ENCODE peak calls at places on chromosomes 11 and 22, in ten cellular contexts. One of them, this sample, is unnamed. For H3K36me3, the result is how much of the 10 kb centered on the place peaks cover.

GRCh38 chr11:68313574-68314202 is 1.3 kb downstream of the LRP5 start:
- DNase-seq in mammary epithelial cell: peak
- DNase-seq in colonic mucosa: no peak
- DNase-seq in endothelial cell of umbilical vein: peak
- DNase-seq in kidney: no peak
- DNase-seq in HCT116: no peak
- DNase-seq in fibroblast of lung: peak
- DNase-seq in neural progenitor cell: peak
- DNase-seq in H1: no peak
- DNase-seq in MM.1S: no peak
- DNase-seq in this sample: peak

GRCh38 chr11:28529046-28529445 is 420.9 kb downstream of the METTL15 start:
- DNase-seq in mammary epithelial cell: no peak
- DNase-seq in colonic mucosa: no peak
- DNase-seq in endothelial cell of umbilical vein: no peak
- DNase-seq in kidney: no peak
- DNase-seq in HCT116: no peak
- DNase-seq in fibroblast of lung: peak
- DNase-seq in neural progenitor cell: no peak
- DNase-seq in H1: no peak
- DNase-seq in MM.1S: no peak
- DNase-seq in this sample: no peak

GRCh38 chr22:46537946-46538815 is 761 bp upstream of the CELSR1 start:
- DNase-seq in mammary epithelial cell: peak
- DNase-seq in colonic mucosa: no peak
- DNase-seq in endothelial cell of umbilical vein: no peak
- DNase-seq in kidney: peak
- DNase-seq in HCT116: no peak
- DNase-seq in fibroblast of lung: peak
- DNase-seq in neural progenitor cell: peak
- DNase-seq in H1: peak
- DNase-seq in MM.1S: no peak
- DNase-seq in this sample: peak

GRCh38 chr22:24429411-24430365 is 2.3 kb downstream of the ADORA2A start:
- DNase-seq in mammary epithelial cell: peak
- DNase-seq in colonic mucosa: no peak
- DNase-seq in endothelial cell of umbilical vein: peak
- DNase-seq in kidney: peak
- DNase-seq in HCT116: no peak
- DNase-seq in fibroblast of lung: no peak
- DNase-seq in neural progenitor cell: no peak
- DNase-seq in H1: no peak
- DNase-seq in MM.1S: peak
- DNase-seq in this sample: peak

GRCh38 chr11:123255909-123256308 is 60.9 kb upstream of the CLMP start:
- DNase-seq in mammary epithelial cell: no peak
- DNase-seq in colonic mucosa: no peak
- DNase-seq in endothelial cell of umbilical vein: no peak
- DNase-seq in kidney: no peak
- DNase-seq in HCT116: no peak
- DNase-seq in fibroblast of lung: peak
- DNase-seq in neural progenitor cell: peak
- DNase-seq in H1: peak
- DNase-seq in MM.1S: no peak
- DNase-seq in this sample: no peak

GRCh38 chr22:23222875-23223565 is 42.7 kb downstream of the BCR start:
- DNase-seq in mammary epithelial cell: no peak
- DNase-seq in colonic mucosa: no peak
- DNase-seq in endothelial cell of umbilical vein: no peak
- DNase-seq in kidney: no peak
- DNase-seq in HCT116: no peak
- DNase-seq in fibroblast of lung: no peak
- DNase-seq in neural progenitor cell: no peak
- DNase-seq in H1: no peak
- DNase-seq in MM.1S: no peak
- DNase-seq in this sample: no peak

GRCh38 chr11:86181379-86181778 is 63.2 kb upstream of the EED start:
- DNase-seq in mammary epithelial cell: no peak
- DNase-seq in colonic mucosa: no peak
- DNase-seq in endothelial cell of umbilical vein: no peak
- DNase-seq in kidney: no peak
- DNase-seq in HCT116: no peak
- DNase-seq in fibroblast of lung: no peak
- DNase-seq in neural progenitor cell: no peak
- DNase-seq in H1: no peak
- DNase-seq in MM.1S: no peak
- DNase-seq in this sample: no peak

GRCh38 chr22:45869448-45869847 is 107.5 kb downstream of the WNT7B start:
- DNase-seq in mammary epithelial cell: no peak
- DNase-seq in colonic mucosa: no peak
- DNase-seq in endothelial cell of umbilical vein: no peak
- DNase-seq in kidney: no peak
- DNase-seq in HCT116: no peak
- DNase-seq in fibroblast of lung: no peak
- DNase-seq in neural progenitor cell: no peak
- DNase-seq in H1: no peak
- DNase-seq in MM.1S: no peak
- DNase-seq in this sample: no peak

GRCh38 chr11:34161812-34162506 is 56.5 kb downstream of the NAT10 start:
- DNase-seq in mammary epithelial cell: peak
- DNase-seq in colonic mucosa: no peak
- DNase-seq in endothelial cell of umbilical vein: no peak
- DNase-seq in kidney: no peak
- DNase-seq in HCT116: no peak
- DNase-seq in fibroblast of lung: no peak
- DNase-seq in neural progenitor cell: no peak
- DNase-seq in H1: no peak
- DNase-seq in MM.1S: no peak
- DNase-seq in this sample: peak

GRCh38 chr11:27525824-27526516 is 19.4 kb upstream of the LIN7C start:
- DNase-seq in mammary epithelial cell: no peak
- DNase-seq in colonic mucosa: no peak
- DNase-seq in endothelial cell of umbilical vein: no peak
- DNase-seq in kidney: no peak
- DNase-seq in HCT116: no peak
- DNase-seq in fibroblast of lung: no peak
- DNase-seq in neural progenitor cell: no peak
- DNase-seq in H1: no peak
- DNase-seq in MM.1S: no peak
- DNase-seq in this sample: no peak

GRCh38 chr11:132078230-132078629 is 707.8 kb downstream of the NTM start:
- DNase-seq in mammary epithelial cell: no peak
- DNase-seq in colonic mucosa: no peak
- DNase-seq in endothelial cell of umbilical vein: no peak
- DNase-seq in kidney: no peak
- DNase-seq in HCT116: no peak
- DNase-seq in fibroblast of lung: no peak
- DNase-seq in neural progenitor cell: no peak
- DNase-seq in H1: no peak
- DNase-seq in MM.1S: no peak
- DNase-seq in this sample: no peak

GRCh38 chr11:34358666-34359547 is 1.1 kb upstream of the ABTB2 start:
- DNase-seq in mammary epithelial cell: peak
- DNase-seq in colonic mucosa: peak
- DNase-seq in endothelial cell of umbilical vein: peak
- DNase-seq in kidney: peak
- DNase-seq in HCT116: peak
- DNase-seq in fibroblast of lung: peak
- DNase-seq in neural progenitor cell: peak
- DNase-seq in H1: peak
- DNase-seq in MM.1S: peak
- DNase-seq in this sample: peak

GRCh38 chr11:92225563-92226308 is 1.1 kb downstream of the FAT3 start:
- DNase-seq in mammary epithelial cell: peak
- DNase-seq in colonic mucosa: peak
- DNase-seq in endothelial cell of umbilical vein: no peak
- DNase-seq in kidney: peak
- DNase-seq in HCT116: no peak
- DNase-seq in fibroblast of lung: peak
- DNase-seq in neural progenitor cell: peak
- DNase-seq in H1: peak
- DNase-seq in MM.1S: no peak
- DNase-seq in this sample: no peak

GRCh38 chr22:24161909-24162308 is 19.4 kb upstream of the SUSD2 start:
- DNase-seq in mammary epithelial cell: no peak
- DNase-seq in colonic mucosa: no peak
- DNase-seq in endothelial cell of umbilical vein: no peak
- DNase-seq in kidney: no peak
- DNase-seq in HCT116: no peak
- DNase-seq in fibroblast of lung: no peak
- DNase-seq in neural progenitor cell: no peak
- DNase-seq in H1: no peak
- DNase-seq in MM.1S: no peak
- DNase-seq in this sample: no peak

GRCh38 chr22:33807465-33807864 is 112.8 kb downstream of the LARGE1 start:
- DNase-seq in mammary epithelial cell: no peak
- DNase-seq in colonic mucosa: no peak
- DNase-seq in endothelial cell of umbilical vein: no peak
- DNase-seq in kidney: no peak
- DNase-seq in HCT116: no peak
- DNase-seq in fibroblast of lung: peak
- DNase-seq in neural progenitor cell: no peak
- DNase-seq in H1: no peak
- DNase-seq in MM.1S: no peak
- DNase-seq in this sample: no peak

GRCh38 chr11:67119577-67120391 is 721 bp downstream of the KDM2A start:
- DNase-seq in mammary epithelial cell: peak
- DNase-seq in colonic mucosa: peak
- DNase-seq in endothelial cell of umbilical vein: peak
- DNase-seq in kidney: peak
- DNase-seq in HCT116: no peak
- DNase-seq in fibroblast of lung: no peak
- DNase-seq in neural progenitor cell: peak
- DNase-seq in H1: peak
- DNase-seq in MM.1S: peak
- DNase-seq in this sample: peak

GRCh38 chr22:30204742-30205111 is 41.8 kb downstream of the LIF start:
- DNase-seq in mammary epithelial cell: peak
- DNase-seq in colonic mucosa: no peak
- DNase-seq in endothelial cell of umbilical vein: no peak
- DNase-seq in kidney: peak
- DNase-seq in HCT116: no peak
- DNase-seq in fibroblast of lung: peak
- DNase-seq in neural progenitor cell: no peak
- DNase-seq in H1: no peak
- DNase-seq in MM.1S: no peak
- DNase-seq in this sample: no peak

GRCh38 chr22:30308518-30309230 is 18.1 kb downstream of the TBC1D10A start:
- DNase-seq in mammary epithelial cell: peak
- DNase-seq in colonic mucosa: no peak
- DNase-seq in endothelial cell of umbilical vein: no peak
- DNase-seq in kidney: no peak
- DNase-seq in HCT116: no peak
- DNase-seq in fibroblast of lung: peak
- DNase-seq in neural progenitor cell: no peak
- DNase-seq in H1: no peak
- DNase-seq in MM.1S: peak
- DNase-seq in this sample: no peak

GRCh38 chr11:120645639-120646038 is 134.1 kb downstream of the GRIK4 start:
- DNase-seq in mammary epithelial cell: no peak
- DNase-seq in colonic mucosa: no peak
- DNase-seq in endothelial cell of umbilical vein: no peak
- DNase-seq in kidney: no peak
- DNase-seq in HCT116: no peak
- DNase-seq in fibroblast of lung: no peak
- DNase-seq in neural progenitor cell: peak
- DNase-seq in H1: peak
- DNase-seq in MM.1S: no peak
- DNase-seq in this sample: no peak

GRCh38 chr11:108959874-108960273 is 295.0 kb downstream of the DDX10 start:
- DNase-seq in mammary epithelial cell: no peak
- DNase-seq in colonic mucosa: no peak
- DNase-seq in endothelial cell of umbilical vein: no peak
- DNase-seq in kidney: no peak
- DNase-seq in HCT116: no peak
- DNase-seq in fibroblast of lung: no peak
- DNase-seq in neural progenitor cell: no peak
- DNase-seq in H1: no peak
- DNase-seq in MM.1S: no peak
- DNase-seq in this sample: no peak
- H3K9ac ChIP-seq in mammary epithelial cell: no peak
- H3K9ac ChIP-seq in colonic mucosa: no peak
- H3K9ac ChIP-seq in endothelial cell of umbilical vein: no peak
- H3K9ac ChIP-seq in kidney: no peak
- H3K9ac ChIP-seq in HCT116: no peak
- H3K9ac ChIP-seq in fibroblast of lung: no peak
- H3K9ac ChIP-seq in neural progenitor cell: no peak
- H3K9ac ChIP-seq in H1: no peak
- H3K9ac ChIP-seq in MM.1S: no peak
- H3K9ac ChIP-seq in this sample: no peak

GRCh38 chr22:28950567-28951411 is 67.4 kb downstream of the ZNRF3 start:
- DNase-seq in mammary epithelial cell: no peak
- DNase-seq in colonic mucosa: no peak
- DNase-seq in endothelial cell of umbilical vein: no peak
- DNase-seq in kidney: no peak
- DNase-seq in HCT116: no peak
- DNase-seq in fibroblast of lung: no peak
- DNase-seq in neural progenitor cell: no peak
- DNase-seq in H1: no peak
- DNase-seq in MM.1S: no peak
- DNase-seq in this sample: no peak
- TF ChIP-seq CTCF in mammary epithelial cell: no peak
- TF ChIP-seq CTCF in colonic mucosa: no peak
- TF ChIP-seq CTCF in endothelial cell of umbilical vein: no peak
- TF ChIP-seq CTCF in kidney: no peak
- TF ChIP-seq CTCF in HCT116: peak
- TF ChIP-seq CTCF in fibroblast of lung: no peak
- TF ChIP-seq CTCF in neural progenitor cell: no peak
- TF ChIP-seq CTCF in H1: no peak
- TF ChIP-seq CTCF in MM.1S: peak
- TF ChIP-seq CTCF in this sample: no peak

DNA sequence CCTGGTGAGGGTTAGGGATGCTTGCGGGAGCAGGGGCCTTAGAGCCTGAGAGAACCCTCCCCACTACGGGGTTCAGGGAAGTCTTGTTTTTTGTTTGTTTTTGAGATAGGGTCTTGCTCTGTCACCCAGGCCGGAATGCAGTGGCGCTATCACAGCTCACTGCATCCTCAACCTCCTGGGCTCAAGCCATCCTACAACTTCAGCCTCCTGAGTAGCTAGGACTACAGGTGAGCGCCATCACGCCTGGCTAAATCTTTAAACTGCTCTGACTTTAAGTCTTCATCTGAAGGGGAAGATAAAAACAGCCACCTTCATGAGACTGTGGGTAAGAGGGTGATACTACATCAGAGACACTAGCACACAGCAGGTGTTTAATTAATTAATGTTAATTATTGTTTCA is 28.5 kb downstream of the SERPIND1 start:
- DNase-seq in mammary epithelial cell: no peak
- DNase-seq in colonic mucosa: no peak
- DNase-seq in endothelial cell of umbilical vein: no peak
- DNase-seq in kidney: no peak
- DNase-seq in HCT116: no peak
- DNase-seq in fibroblast of lung: no peak
- DNase-seq in neural progenitor cell: no peak
- DNase-seq in H1: no peak
- DNase-seq in MM.1S: no peak
- DNase-seq in this sample: no peak
- H3K36me3 ChIP-seq in mammary epithelial cell: under half
- H3K36me3 ChIP-seq in colonic mucosa: under half
- H3K36me3 ChIP-seq in endothelial cell of umbilical vein: under half
- H3K36me3 ChIP-seq in kidney: half or more
- H3K36me3 ChIP-seq in HCT116: under half
- H3K36me3 ChIP-seq in fibroblast of lung: under half
- H3K36me3 ChIP-seq in neural progenitor cell: under half
- H3K36me3 ChIP-seq in H1: under half
- H3K36me3 ChIP-seq in MM.1S: under half
- H3K36me3 ChIP-seq in this sample: under half

GRCh38 chr11:96056581-96056980 is 132.7 kb upstream of the MTMR2 start:
- DNase-seq in mammary epithelial cell: no peak
- DNase-seq in colonic mucosa: no peak
- DNase-seq in endothelial cell of umbilical vein: no peak
- DNase-seq in kidney: no peak
- DNase-seq in HCT116: no peak
- DNase-seq in fibroblast of lung: no peak
- DNase-seq in neural progenitor cell: no peak
- DNase-seq in H1: no peak
- DNase-seq in MM.1S: no peak
- DNase-seq in this sample: no peak
- H3K9ac ChIP-seq in mammary epithelial cell: no peak
- H3K9ac ChIP-seq in colonic mucosa: no peak
- H3K9ac ChIP-seq in endothelial cell of umbilical vein: no peak
- H3K9ac ChIP-seq in kidney: no peak
- H3K9ac ChIP-seq in HCT116: no peak
- H3K9ac ChIP-seq in fibroblast of lung: no peak
- H3K9ac ChIP-seq in neural progenitor cell: no peak
- H3K9ac ChIP-seq in H1: no peak
- H3K9ac ChIP-seq in MM.1S: no peak
- H3K9ac ChIP-seq in this sample: no peak

This sample was measured in PC-3.